ENCODE peak calls at places on chromosomes 1 and 21, in nine cellular contexts. C is iPS DF 6.9, U is BE2C, V is upper lobe of left lung, M is heart left ventricle, A is fibroblast of lung, W is ascending aorta, J is tibial nerve, I is testis. F is an unnamed sample. For H3K36me3 and H3K4me1, the result is how much of the 10 kb centered on the place peaks cover.

GRCh38 chr21:40765771-40766170 is 81.2 kb downstream of the DSCAM start:
- DNase-seq in C (no peak), U (no peak), V (no peak), M (no peak), A (no peak), W (no peak), J (no peak), I (no peak), F (no peak)

GRCh38 chr1:216389774-216390173 is 33.5 kb downstream of the USH2A start:
- DNase-seq in C (no peak), U (no peak), V (no peak), M (no peak), A (no peak), W (no peak), J (no peak), I (no peak), F (no peak)

GRCh38 chr1:205587576-205587975 is 44.2 kb downstream of the ELK4 start:
- DNase-seq in C (no peak), U (no peak), V (no peak), M (no peak), A (no peak), W (peak), J (no peak), I (no peak), F (no peak)

GRCh38 chr1:2606004-2606805 is 19.6 kb downstream of the PRXL2B start:
- DNase-seq in C (no peak), U (no peak), V (peak), M (peak), A (no peak), W (peak), J (no peak), I (peak), F (peak)

GRCh38 chr21:38817371-38818335 is 11.9 kb downstream of the ETS2 start:
- DNase-seq in C (no peak), U (no peak), V (no peak), M (no peak), A (peak), W (peak), J (no peak), I (no peak), F (no peak)

GRCh38 chr1:25873120-25873519 is 2.4 kb downstream of the PAQR7 start:
- DNase-seq in C (no peak), U (no peak), V (no peak), M (no peak), A (no peak), W (no peak), J (no peak), I (peak), F (no peak)

GRCh38 chr21:35438643-35439404 is 389.7 kb upstream of the RUNX1 start:
- DNase-seq in C (no peak), U (no peak), V (no peak), M (no peak), A (peak), W (no peak), J (no peak), I (no peak), F (no peak)

GRCh38 chr21:39616373-39616772 is 3.6 kb downstream of the B3GALT5 start:
- DNase-seq in C (no peak), U (no peak), V (no peak), M (no peak), A (no peak), W (no peak), J (no peak), I (no peak), F (no peak)

GRCh38 chr1:54401799-54402198 is 4.4 kb downstream of the SSBP3 start:
- DNase-seq in C (no peak), U (no peak), V (no peak), M (no peak), A (no peak), W (no peak), J (no peak), I (no peak), F (no peak)

GRCh38 chr1:47189844-47190562 is at the start of gene PDZK1IP1:
- DNase-seq in C (no peak), U (no peak), V (peak), M (no peak), A (peak), W (peak), J (peak), I (peak), F (peak)

GRCh38 chr21:28142692-28143091 is 850.0 kb downstream of the LTN1 start:
- DNase-seq in C (no peak), U (no peak), V (no peak), M (no peak), A (peak), W (no peak), J (no peak), I (no peak), F (no peak)

GRCh38 chr1:31977361-31978131 is 36.1 kb upstream of the KHDRBS1 start:
- DNase-seq in C (peak), U (peak), V (no peak), M (no peak), A (peak), W (no peak), J (no peak), I (no peak), F (peak)

GRCh38 chr1:54460346-54460745 is 54.2 kb upstream of the SSBP3 start:
- DNase-seq in C (no peak), U (no peak), V (no peak), M (no peak), A (no peak), W (no peak), J (no peak), I (no peak), F (no peak)

GRCh38 chr1:1969953-1970716 is 33.5 kb downstream of the CFAP74 start:
- DNase-seq in C (no peak), U (no peak), V (peak), M (no peak), A (no peak), W (no peak), J (no peak), I (no peak), F (no peak)

GRCh38 chr1:59699227-59699847 is 115.4 kb upstream of the HOOK1 start:
- DNase-seq in C (no peak), U (no peak), V (no peak), M (no peak), A (peak), W (no peak), J (no peak), I (no peak), F (no peak)

GRCh38 chr1:109327285-109327684 is 20.5 kb upstream of the MYBPHL start:
- DNase-seq in C (no peak), U (no peak), V (no peak), M (no peak), A (no peak), W (no peak), J (no peak), I (peak), F (no peak)

GRCh38 chr1:4346141-4346540 is 308.3 kb upstream of the AJAP1 start:
- DNase-seq in C (no peak), U (no peak), V (no peak), M (no peak), A (no peak), W (no peak), J (no peak), I (no peak), F (no peak)

GRCh38 chr1:8600336-8600735 is 217.1 kb downstream of the RERE start:
- DNase-seq in C (no peak), U (no peak), V (no peak), M (no peak), A (no peak), W (no peak), J (no peak), I (no peak), F (no peak)

GRCh38 chr1:43979528-43980254 is 681 bp downstream of the B4GALT2 start:
- DNase-seq in C (no peak), U (peak), V (peak), M (peak), A (peak), W (no peak), J (no peak), I (peak), F (peak)

GRCh38 chr21:44774972-44775371 is 26.6 kb downstream of the UBE2G2 start:
- DNase-seq in C (no peak), U (no peak), V (no peak), M (no peak), A (no peak), W (no peak), J (no peak), I (no peak), F (no peak)

GRCh38 chr1:237927198-237927597 is 36.5 kb upstream of the ZP4 start:
- DNase-seq in C (no peak), U (no peak), V (peak), M (no peak), A (no peak), W (no peak), J (no peak), I (no peak), F (no peak)

GRCh38 chr1:18009729-18010075 is 97.9 kb upstream of the IGSF21 start:
- DNase-seq in C (no peak), U (no peak), V (no peak), M (no peak), A (no peak), W (no peak), J (no peak), I (no peak), F (no peak)

GRCh38 chr1:29311352-29312030 is 75.2 kb downstream of the PTPRU start:
- DNase-seq in C (no peak), U (no peak), V (peak), M (no peak), A (no peak), W (no peak), J (no peak), I (no peak), F (no peak)

GRCh38 chr1:22317231-22317919 is 134.3 kb upstream of the ZBTB40 start:
- DNase-seq in C (peak), U (peak), V (no peak), M (no peak), A (no peak), W (no peak), J (no peak), I (no peak), F (no peak)

GRCh38 chr1:230540416-230540815 is 101.9 kb upstream of the COG2 start:
- DNase-seq in C (no peak), U (no peak), V (no peak), M (no peak), A (no peak), W (no peak), J (no peak), I (no peak), F (no peak)

GRCh38 chr1:167489581-167490340 is 28.6 kb downstream of the CD247 start:
- DNase-seq in C (peak), U (no peak), V (no peak), M (no peak), A (no peak), W (peak), J (no peak), I (no peak), F (no peak)

GRCh38 chr1:17163789-17164666 is 40.9 kb upstream of the PADI1 start:
- DNase-seq in C (no peak), U (no peak), V (no peak), M (no peak), A (no peak), W (no peak), J (no peak), I (no peak), F (no peak)

GRCh38 chr1:151739590-151740355 is 18.5 kb downstream of the RIIAD1 start:
- DNase-seq in C (no peak), U (no peak), V (no peak), M (no peak), A (no peak), W (no peak), J (no peak), I (no peak), F (no peak)

GRCh38 chr1:235597867-235598553 is 51.6 kb downstream of the GNG4 start:
- DNase-seq in C (no peak), U (no peak), V (no peak), M (no peak), A (peak), W (no peak), J (no peak), I (no peak), F (no peak)

GRCh38 chr1:213366141-213366831 is 315.2 kb downstream of the RPS6KC1 start:
- DNase-seq in C (no peak), U (no peak), V (no peak), M (no peak), A (no peak), W (no peak), J (no peak), I (no peak), F (no peak)

GRCh38 chr21:34989337-34990151 is 59.6 kb downstream of the RUNX1 start:
- DNase-seq in C (no peak), U (no peak), V (no peak), M (no peak), A (no peak), W (no peak), J (no peak), I (no peak), F (no peak)

GRCh38 chr1:183163311-183163710 is 22.8 kb upstream of the LAMC2 start:
- DNase-seq in C (no peak), U (no peak), V (no peak), M (no peak), A (peak), W (no peak), J (no peak), I (no peak), F (no peak)

GRCh38 chr1:193569696-193570269 is 383.4 kb upstream of the B3GALT2 start:
- DNase-seq in C (no peak), U (no peak), V (no peak), M (no peak), A (peak), W (no peak), J (no peak), I (no peak), F (no peak)

GRCh38 chr1:27348861-27349783 is 7.3 kb downstream of the SYTL1 start:
- DNase-seq in C (no peak), U (peak), V (peak), M (no peak), A (no peak), W (no peak), J (no peak), I (peak), F (no peak)

GRCh38 chr1:8318436-8318835 is 522 bp downstream of the SLC45A1 start:
- DNase-seq in C (no peak), U (no peak), V (no peak), M (no peak), A (no peak), W (no peak), J (no peak), I (no peak), F (no peak)

GRCh38 chr1:238960071-238960470 is 426.3 kb upstream of the CHRM3 start:
- DNase-seq in C (no peak), U (no peak), V (no peak), M (no peak), A (peak), W (no peak), J (no peak), I (peak), F (no peak)

GRCh38 chr1:119952496-119952895 is 56.2 kb upstream of the ADAM30 start:
- DNase-seq in C (no peak), U (no peak), V (no peak), M (no peak), A (no peak), W (no peak), J (no peak), I (no peak), F (no peak)
- H3K36me3 ChIP-seq in C (under half), U (under half), V (under half), M (under half), A (under half), W (under half), J (under half), I (under half), F (half or more)

GRCh38 chr21:15751037-15751436 is 21.3 kb downstream of the USP25 start:
- DNase-seq in C (no peak), U (no peak), V (no peak), M (no peak), A (no peak), W (no peak), J (no peak), I (no peak), F (no peak)

GRCh38 chr21:15755125-15755524 is 25.3 kb downstream of the USP25 start:
- DNase-seq in C (no peak), U (no peak), V (no peak), M (no peak), A (no peak), W (no peak), J (no peak), I (no peak), F (no peak)

GRCh38 chr21:15751561-15751960 is 21.8 kb downstream of the USP25 start:
- DNase-seq in C (no peak), U (no peak), V (no peak), M (no peak), A (no peak), W (no peak), J (no peak), I (no peak), F (no peak)

GRCh38 chr21:15754640-15755039 is 24.9 kb downstream of the USP25 start:
- DNase-seq in C (no peak), U (no peak), V (no peak), M (no peak), A (peak), W (no peak), J (no peak), I (no peak), F (no peak)

GRCh38 chr21:15752763-15753407 is 23.1 kb downstream of the USP25 start:
- DNase-seq in C (peak), U (no peak), V (no peak), M (no peak), A (no peak), W (no peak), J (no peak), I (no peak), F (no peak)
- H3K4me1 ChIP-seq in C (under half), U (under half), V (under half), M (half or more), A (under half), W (under half), J (under half), I (under half), F (half or more)

GRCh38 chr1:248818505-248819374 is 7.0 kb downstream of the SH3BP5L start:
- DNase-seq in C (no peak), U (no peak), V (no peak), M (no peak), A (no peak), W (no peak), J (no peak), I (no peak), F (no peak)

GRCh38 chr1:248815407-248816034 is 10.2 kb downstream of the SH3BP5L start:
- DNase-seq in C (no peak), U (no peak), V (no peak), M (no peak), A (no peak), W (no peak), J (no peak), I (no peak), F (no peak)

GRCh38 chr1:248814351-248814750 is 11.4 kb downstream of the SH3BP5L start:
- DNase-seq in C (no peak), U (no peak), V (peak), M (peak), A (no peak), W (no peak), J (no peak), I (no peak), F (no peak)

GRCh38 chr1:248816042-248816851 is 9.5 kb downstream of the SH3BP5L start:
- DNase-seq in C (no peak), U (no peak), V (no peak), M (no peak), A (no peak), W (no peak), J (no peak), I (no peak), F (no peak)

DNA sequence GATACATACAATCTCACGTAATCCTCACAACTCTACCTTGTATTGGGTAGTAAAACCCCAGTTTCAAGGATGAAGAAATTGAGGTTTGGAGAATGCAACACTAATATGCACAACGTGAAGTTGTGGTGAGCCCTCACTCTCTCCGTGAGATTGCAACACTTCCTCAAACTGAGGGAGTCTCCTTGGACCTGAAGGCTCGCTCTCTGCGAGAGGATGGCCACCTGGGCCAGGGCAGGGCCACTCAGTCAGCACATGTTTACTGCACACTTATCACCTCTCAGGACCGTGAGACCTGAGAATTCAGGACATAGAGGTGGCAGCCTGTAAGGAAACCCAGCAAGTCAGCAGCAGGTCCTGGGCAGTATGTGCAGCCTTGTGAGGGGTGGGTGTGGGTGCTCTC is 8.7 kb downstream of the SH3BP5L start:
- DNase-seq in C (no peak), U (no peak), V (no peak), M (no peak), A (no peak), W (peak), J (no peak), I (no peak), F (no peak)
- H3K36me3 ChIP-seq in C (under half), U (half or more), V (under half), M (under half), A (under half), W (under half), J (under half), I (under half), F (under half)

GRCh38 chr1:208181259-208181816 is 62.8 kb downstream of the PLXNA2 start:
- DNase-seq in C (no peak), U (no peak), V (no peak), M (no peak), A (no peak), W (no peak), J (no peak), I (no peak), F (no peak)
- H3K4me1 ChIP-seq in C (under half), U (under half), V (half or more), M (half or more), A (under half), W (under half), J (under half), I (under half), F (half or more)

GRCh38 chr21:41850085-41850484 is 29.1 kb downstream of the PRDM15 start:
- DNase-seq in C (no peak), U (no peak), V (no peak), M (no peak), A (no peak), W (no peak), J (no peak), I (no peak), F (no peak)
- H3K36me3 ChIP-seq in C (under half), U (under half), V (under half), M (under half), A (under half), W (under half), J (under half), I (under half), F (under half)

DNA sequence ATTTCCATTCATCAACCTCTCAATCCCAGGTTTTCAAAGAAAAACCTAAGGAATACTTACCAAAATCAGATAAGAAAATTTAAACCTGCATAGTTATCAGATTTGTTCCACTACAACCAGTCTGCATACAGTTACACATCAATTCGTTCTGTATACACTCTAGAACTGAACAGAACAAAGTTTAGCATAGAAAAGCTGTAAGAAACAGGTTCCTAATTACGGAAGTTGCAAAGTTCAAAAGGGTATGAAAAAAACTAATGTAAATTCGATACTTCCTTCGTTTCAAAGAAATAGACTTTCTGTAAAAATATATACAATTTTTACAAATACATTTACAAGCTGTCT is 3.1 kb downstream of the MCL1 start:
- DNase-seq in C (no peak), U (no peak), V (no peak), M (no peak), A (no peak), W (no peak), J (no peak), I (no peak), F (no peak)
- H3K4me1 ChIP-seq in C (under half), U (under half), V (under half), M (half or more), A (under half), W (under half), J (under half), I (under half), F (under half)

F was measured in heart right ventricle.